ENCODE peak calls at places on chromosome 6, in eight cellular contexts. W, R, O, K, Z, M, Q and X are unnamed samples.

GRCh38 chr6:128532827-128533226 is 12.4 kb upstream of the PTPRK start:
- DNase-seq in W (no peak), R (no peak), O (no peak), K (no peak), Z (no peak), M (no peak), Q (no peak), X (no peak)

GRCh38 chr6:157461000-157461915 is 80.3 kb downstream of the ZDHHC14 start:
- DNase-seq in W (no peak), R (no peak), O (peak; percentile 44), K (no peak), Z (peak; percentile 92), M (peak; percentile 67), Q (peak; percentile 90), X (peak; percentile 84)

GRCh38 chr6:16318538-16318937 is 80.2 kb downstream of the GMPR start:
- DNase-seq in W (no peak), R (no peak), O (no peak), K (no peak), Z (no peak), M (no peak), Q (no peak), X (no peak)

GRCh38 chr6:71446084-71446869 is 157.7 kb downstream of the OGFRL1 start:
- DNase-seq in W (no peak), R (no peak), O (no peak), K (no peak), Z (peak; percentile 26), M (no peak), Q (no peak), X (peak; percentile 46)

GRCh38 chr6:11609324-11610071 is 71.9 kb downstream of the TMEM170B start:
- DNase-seq in W (peak; percentile 29), R (no peak), O (peak; percentile 29), K (no peak), Z (no peak), M (no peak), Q (no peak), X (peak; percentile 99)

GRCh38 chr6:143529095-143529494 is 17.6 kb upstream of the FUCA2 start:
- DNase-seq in W (no peak), R (no peak), O (peak; percentile 54), K (peak; percentile 41), Z (no peak), M (no peak), Q (no peak), X (no peak)

GRCh38 chr6:17858576-17858975 is 128.9 kb downstream of the KIF13A start:
- DNase-seq in W (no peak), R (no peak), O (no peak), K (no peak), Z (no peak), M (no peak), Q (no peak), X (no peak)

GRCh38 chr6:3285049-3285639 is 26.4 kb downstream of the PSMG4 start:
- DNase-seq in W (no peak), R (no peak), O (no peak), K (no peak), Z (no peak), M (no peak), Q (no peak), X (no peak)

GRCh38 chr6:134822920-134823430 is 126.9 kb downstream of the ALDH8A1 start:
- DNase-seq in W (peak; percentile 44), R (peak; percentile 86), O (peak; percentile 96), K (peak; percentile 77), Z (peak; percentile 36), M (peak; percentile 82), Q (peak; percentile 86), X (peak; percentile 84)

GRCh38 chr6:29748391-29749352 is 25.4 kb downstream of the HLA-F start:
- DNase-seq in W (no peak), R (peak; percentile 69), O (peak; percentile 99), K (peak; percentile 91), Z (no peak), M (peak; percentile 82), Q (peak; percentile 93), X (peak; percentile 84)

GRCh38 chr6:106244931-106245330 is 80.6 kb downstream of the ATG5 start:
- DNase-seq in W (no peak), R (no peak), O (no peak), K (no peak), Z (peak; percentile 20), M (no peak), Q (no peak), X (no peak)

GRCh38 chr6:22954749-22955385 is 385.5 kb downstream of the HDGFL1 start:
- DNase-seq in W (no peak), R (no peak), O (no peak), K (no peak), Z (no peak), M (peak; percentile 4), Q (no peak), X (peak; percentile 68)

GRCh38 chr6:33724281-33725023 is 13.0 kb upstream of the UQCC2 start:
- DNase-seq in W (no peak), R (no peak), O (no peak), K (no peak), Z (no peak), M (no peak), Q (no peak), X (no peak)

GRCh38 chr6:17086469-17086868 is 15.4 kb upstream of the STMND1 start:
- DNase-seq in W (no peak), R (peak; percentile 75), O (peak; percentile 68), K (peak; percentile 66), Z (no peak), M (peak; percentile 63), Q (peak; percentile 52), X (peak; percentile 76)

GRCh38 chr6:4613795-4614194 is 162.4 kb upstream of the CDYL start:
- DNase-seq in W (no peak), R (no peak), O (no peak), K (no peak), Z (no peak), M (no peak), Q (no peak), X (no peak)

GRCh38 chr6:11083491-11083890 is 10.1 kb upstream of the SMIM13 start:
- DNase-seq in W (no peak), R (no peak), O (no peak), K (no peak), Z (no peak), M (no peak), Q (no peak), X (no peak)

GRCh38 chr6:27605401-27606342 is 132.8 kb upstream of the ZNF184 start:
- DNase-seq in W (peak; percentile 84), R (peak; percentile 85), O (peak; percentile 87), K (no peak), Z (no peak), M (peak; percentile 61), Q (peak; percentile 91), X (peak; percentile 54)

GRCh38 chr6:7264041-7264440 is 49.0 kb downstream of the SSR1 start:
- DNase-seq in W (no peak), R (no peak), O (no peak), K (no peak), Z (no peak), M (no peak), Q (no peak), X (no peak)

GRCh38 chr6:47306887-47307286 is 2.8 kb downstream of the TNFRSF21 start:
- DNase-seq in W (no peak), R (no peak), O (no peak), K (no peak), Z (no peak), M (no peak), Q (no peak), X (peak; percentile 23)

GRCh38 chr6:17584241-17584803 is 15.8 kb upstream of the FAM8A1 start:
- DNase-seq in W (no peak), R (peak; percentile 66), O (peak; percentile 80), K (peak; percentile 69), Z (no peak), M (peak; percentile 67), Q (peak; percentile 69), X (peak; percentile 84)

GRCh38 chr6:167583412-167583811 is 243.3 kb upstream of the AFDN start:
- DNase-seq in W (no peak), R (no peak), O (no peak), K (no peak), Z (no peak), M (no peak), Q (no peak), X (no peak)

GRCh38 chr6:72787521-72788031 is 165.7 kb downstream of the KCNQ5 start:
- DNase-seq in W (no peak), R (no peak), O (peak; percentile 64), K (no peak), Z (no peak), M (no peak), Q (no peak), X (peak; percentile 13)

GRCh38 chr6:146153040-146153758 is 124.3 kb downstream of the GRM1 start:
- DNase-seq in W (no peak), R (no peak), O (no peak), K (no peak), Z (peak; percentile 13), M (no peak), Q (no peak), X (no peak)

GRCh38 chr6:26216886-26217713 is 129.9 kb downstream of the HFE start:
- DNase-seq in W (no peak), R (no peak), O (peak; percentile 95), K (no peak), Z (no peak), M (peak; percentile 93), Q (peak; percentile 97), X (peak; percentile 95)

GRCh38 chr6:163711615-163712568 is 297.4 kb downstream of the QKI start:
- DNase-seq in W (no peak), R (no peak), O (peak; percentile 36), K (peak; percentile 81), Z (peak; percentile 72), M (peak; percentile 11), Q (no peak), X (no peak)
- H2AFZ ChIP-seq in W (no peak overlapping the region), R (no peak overlapping the region), O (no peak overlapping the region), K (no peak overlapping the region), Z (peak overlapping the region; percentile 49), M (no peak overlapping the region), Q (no peak overlapping the region), X (no peak overlapping the region)

GRCh38 chr6:44561832-44562496 is 174.5 kb downstream of the CDC5L start:
- DNase-seq in W (no peak), R (no peak), O (no peak), K (peak; percentile 43), Z (no peak), M (no peak), Q (no peak), X (no peak)
- TF ChIP-seq POLR2AphosphoS5 in W (no peak), R (no peak), O (no peak), K (no peak), Z (no peak), M (no peak), Q (no peak), X (no peak)

GRCh38 chr6:15247750-15248450 is 2.0 kb downstream of the JARID2 start:
- DNase-seq in W (no peak), R (no peak), O (peak; percentile 66), K (peak; percentile 87), Z (no peak), M (peak; percentile 46), Q (peak; percentile 78), X (peak; percentile 55)
- H2AFZ ChIP-seq in W (no peak overlapping the region), R (no peak overlapping the region), O (no peak overlapping the region), K (peak overlapping the region; percentile 75), Z (peak overlapping the region; percentile 64), M (no peak overlapping the region), Q (peak overlapping the region; percentile 79), X (peak overlapping the region; percentile 41)

DNA sequence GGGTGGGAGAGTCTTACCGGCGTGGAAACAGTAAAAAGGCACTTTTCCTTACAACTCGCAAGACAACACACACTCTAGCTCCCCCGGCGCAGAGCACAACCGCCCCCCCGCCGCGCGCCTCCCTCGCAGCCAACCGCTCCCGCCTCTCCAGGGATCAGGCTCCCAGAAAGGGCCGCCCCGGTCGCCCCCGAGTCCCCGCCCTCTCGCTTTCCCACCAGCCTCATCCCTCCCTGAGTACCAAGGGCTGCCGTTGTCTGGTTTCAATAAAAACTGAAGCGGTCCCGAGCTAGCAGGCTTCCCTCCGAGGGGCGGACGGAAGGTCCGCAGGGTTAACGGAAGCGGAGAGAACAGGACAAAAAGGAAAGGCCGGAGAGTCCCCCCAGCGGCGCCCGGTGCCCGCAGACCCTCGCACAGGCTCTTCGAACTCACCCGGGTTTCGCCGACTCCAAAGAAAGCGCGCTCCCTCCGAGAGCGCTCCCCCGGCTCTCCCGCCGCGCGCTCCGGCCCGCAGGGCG is 772 bp downstream of the ELOVL5 start:
- DNase-seq in W (no peak), R (no peak), O (peak; percentile 71), K (peak; percentile 87), Z (no peak), M (peak; percentile 54), Q (peak; percentile 77), X (peak; percentile 69)
- TF ChIP-seq POLR2AphosphoS5 in W (peak; percentile 18), R (no peak), O (no peak), K (no peak), Z (no peak), M (peak; percentile 44), Q (peak; percentile 32), X (no peak)